ENCODE peak calls at places on chromosomes 16 and 17, in seven cellular contexts. W, X, O, B, V, D and I are unnamed samples.

GRCh38 chr16:57639172-57639571 is 10.7 kb downstream of the ADGRG1 start:
- DNase-seq in W (no peak), X (no peak), O (no peak), B (no peak), V (peak; percentile 86), D (no peak), I (no peak)

GRCh38 chr16:13376174-13376573 is 474.8 kb downstream of the SHISA9 start:
- DNase-seq in W (no peak), X (no peak), O (no peak), B (no peak), V (no peak), D (no peak), I (no peak)

GRCh38 chr17:79160980-79161621 is 86.5 kb downstream of the ENGASE start:
- DNase-seq in W (no peak), X (no peak), O (no peak), B (no peak), V (no peak), D (no peak), I (no peak)

GRCh38 chr16:67158637-67159600 is 790 bp downstream of the TRADD start:
- DNase-seq in W (no peak), X (no peak), O (no peak), B (no peak), V (peak; percentile 61), D (no peak), I (no peak)

GRCh38 chr16:73025111-73025505 is 22.8 kb downstream of the ZFHX3 start:
- DNase-seq in W (no peak), X (no peak), O (peak; percentile 84), B (no peak), V (no peak), D (no peak), I (no peak)

GRCh38 chr16:17414421-17414820 is 56.3 kb downstream of the XYLT1 start:
- DNase-seq in W (no peak), X (no peak), O (no peak), B (no peak), V (no peak), D (no peak), I (no peak)

GRCh38 chr16:9297437-9298113 is 206.1 kb downstream of the HAPSTR1 start:
- DNase-seq in W (peak; percentile 27), X (no peak), O (no peak), B (no peak), V (peak; percentile 27), D (peak; percentile 34), I (peak; percentile 15)

GRCh38 chr17:30278032-30278431 is 13.7 kb downstream of the BLMH start:
- DNase-seq in W (no peak), X (no peak), O (no peak), B (no peak), V (peak; percentile 45), D (no peak), I (no peak)

GRCh38 chr16:80982646-80983045 is 24.0 kb downstream of the CMC2 start:
- DNase-seq in W (no peak), X (no peak), O (no peak), B (no peak), V (no peak), D (no peak), I (no peak)

GRCh38 chr16:24683847-24684493 is 45.5 kb upstream of the TNRC6A start:
- DNase-seq in W (no peak), X (no peak), O (no peak), B (no peak), V (no peak), D (no peak), I (no peak)

GRCh38 chr17:6666077-6666521 is 14.5 kb downstream of the C17orf100 start:
- DNase-seq in W (peak; percentile 74), X (peak; percentile 43), O (peak; percentile 90), B (peak; percentile 49), V (peak; percentile 78), D (peak; percentile 81), I (peak; percentile 82)

GRCh38 chr17:19464033-19465026 is 53.3 kb downstream of the RNF112 start:
- DNase-seq in W (no peak), X (no peak), O (peak; percentile 58), B (no peak), V (peak; percentile 19), D (no peak), I (no peak)

GRCh38 chr16:46650224-46650623 is 29.0 kb upstream of the SHCBP1 start:
- DNase-seq in W (no peak), X (no peak), O (peak; percentile 34), B (no peak), V (no peak), D (no peak), I (no peak)

GRCh38 chr17:49980703-49981197 is 11.8 kb downstream of the DLX4 start:
- DNase-seq in W (no peak), X (no peak), O (no peak), B (no peak), V (no peak), D (no peak), I (no peak)

GRCh38 chr16:4109250-4109736 is 6.9 kb downstream of the ADCY9 start:
- DNase-seq in W (no peak), X (no peak), O (no peak), B (no peak), V (no peak), D (no peak), I (no peak)

GRCh38 chr17:78337244-78338109 is 22.4 kb downstream of the SOCS3 start:
- DNase-seq in W (peak; percentile 55), X (no peak), O (no peak), B (no peak), V (no peak), D (no peak), I (no peak)

GRCh38 chr17:65495255-65496060 is 66.0 kb downstream of the AXIN2 start:
- DNase-seq in W (no peak), X (no peak), O (no peak), B (no peak), V (no peak), D (peak; percentile 13), I (no peak)

GRCh38 chr17:38571833-38572274 is 33.9 kb downstream of the SRCIN1 start:
- DNase-seq in W (no peak), X (no peak), O (no peak), B (no peak), V (no peak), D (no peak), I (no peak)

GRCh38 chr17:81868674-81869220 is 2.4 kb downstream of the ARHGDIA start:
- DNase-seq in W (peak; percentile 66), X (no peak), O (no peak), B (no peak), V (peak; percentile 68), D (peak; percentile 84), I (peak; percentile 77)

GRCh38 chr17:82385559-82386255 is 14.1 kb downstream of the UTS2R start:
- DNase-seq in W (no peak), X (no peak), O (no peak), B (no peak), V (no peak), D (no peak), I (no peak)

GRCh38 chr16:25366078-25366477 is 108.4 kb upstream of the ZKSCAN2 start:
- DNase-seq in W (no peak), X (no peak), O (no peak), B (no peak), V (no peak), D (no peak), I (no peak)

GRCh38 chr17:45294506-45294905 is 22.3 kb downstream of the MAP3K14 start:
- DNase-seq in W (peak; percentile 81), X (no peak), O (no peak), B (no peak), V (peak; percentile 78), D (no peak), I (no peak)

GRCh38 chr17:83056583-83057396 is 22.6 kb upstream of the METRNL start:
- DNase-seq in W (peak; percentile 12), X (no peak), O (peak; percentile 88), B (no peak), V (no peak), D (no peak), I (no peak)

GRCh38 chr17:1089915-1090314 is 89.9 kb downstream of the ABR start:
- DNase-seq in W (peak; percentile 72), X (no peak), O (no peak), B (no peak), V (no peak), D (no peak), I (no peak)

GRCh38 chr17:34155947-34156346 is 99.1 kb upstream of the CCL2 start:
- DNase-seq in W (no peak), X (no peak), O (no peak), B (no peak), V (no peak), D (no peak), I (no peak)

GRCh38 chr17:44375196-44376017 is 11.8 kb upstream of the FAM171A2 start:
- DNase-seq in W (no peak), X (no peak), O (no peak), B (no peak), V (no peak), D (no peak), I (no peak)

GRCh38 chr17:173064-173911 is 8.2 kb downstream of the DOC2B start:
- DNase-seq in W (no peak), X (no peak), O (no peak), B (no peak), V (no peak), D (no peak), I (no peak)

DNA sequence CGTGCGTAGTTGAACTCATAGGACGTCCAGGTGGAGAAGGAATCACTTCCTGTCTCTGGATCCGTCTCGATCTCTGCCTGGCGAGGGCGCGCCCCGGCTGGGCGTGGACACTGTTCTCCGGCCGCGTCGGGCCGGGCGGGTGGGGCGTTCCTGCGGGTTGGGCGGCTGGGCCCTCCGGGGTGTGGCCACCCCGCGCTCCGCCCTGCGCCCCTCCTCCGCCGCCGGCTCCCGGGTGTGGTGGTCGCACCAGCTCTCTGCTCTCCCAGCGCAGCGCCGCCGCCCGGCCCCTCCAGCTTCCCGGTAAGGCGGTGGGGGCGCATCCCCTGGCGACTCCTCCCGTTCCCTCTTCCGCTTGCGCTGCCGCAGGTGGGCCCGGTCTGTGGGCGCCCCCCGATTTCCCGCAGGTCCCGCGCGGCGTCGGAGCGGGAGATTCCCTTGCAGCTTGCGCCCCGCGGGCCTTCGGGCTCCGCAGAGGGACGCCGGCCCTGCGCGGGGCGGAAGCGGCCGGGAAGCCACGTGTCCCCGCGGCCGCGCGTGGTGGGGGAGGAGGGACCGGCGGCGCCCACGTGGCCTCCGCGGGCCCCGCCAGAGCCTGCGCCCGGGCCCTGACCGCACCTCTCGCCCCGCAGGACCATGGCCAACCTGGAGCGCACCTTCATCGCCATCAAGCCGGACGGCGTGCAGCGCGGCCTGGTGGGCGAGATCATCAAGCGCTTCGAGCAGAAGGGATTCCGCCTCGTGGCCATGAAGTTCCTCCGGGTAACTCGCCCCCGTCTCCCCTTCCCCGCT is at the start of gene NME2:
- DNase-seq in W (peak; percentile 91), X (peak; percentile 85), O (peak; percentile 97), B (peak; percentile 86), V (peak; percentile 92), D (peak; percentile 76), I (peak; percentile 97)
- TF ChIP-seq POLR2A in W (peak; percentile 57), X (peak; percentile 5), O (no peak), B (peak; percentile 68), V (no peak), D (peak; percentile 46), I (peak; percentile 25)

GRCh38 chr16:2520097-2520783 is at the start of gene AMDHD2:
- DNase-seq in W (peak; percentile 92), X (peak; percentile 85), O (peak; percentile 98), B (peak; percentile 99), V (peak; percentile 93), D (peak; percentile 69), I (peak; percentile 96)
- TF ChIP-seq POLR2A in W (peak; percentile 52), X (peak; percentile 21), O (no peak), B (peak; percentile 73), V (peak; percentile 34), D (no peak), I (peak; percentile 25)

GRCh38 chr17:32444301-32445074 is at the start of gene PSMD11:
- DNase-seq in W (peak; percentile 98), X (peak; percentile 92), O (peak; percentile 99), B (peak; percentile 97), V (peak; percentile 100), D (peak; percentile 92), I (peak; percentile 87)
- TF ChIP-seq POLR2A in W (peak; percentile 25), X (peak; percentile 29), O (no peak), B (peak; percentile 50), V (peak; percentile 70), D (no peak), I (peak; percentile 58)

GRCh38 chr16:23267647-23268046 is 34.5 kb upstream of the SCNN1B start:
- DNase-seq in W (no peak), X (no peak), O (no peak), B (no peak), V (no peak), D (no peak), I (no peak)
- TF ChIP-seq POLR2A in W (no peak), X (no peak), O (no peak), B (no peak), V (no peak), D (no peak), I (no peak)